ENCODE peak calls at places on chromosomes 13 and 19, in five cellular contexts. H, A, L, I and Y are unnamed samples.
A peak's percentile ranks its signal among the peaks of the same experiment; 100 is the strongest.

GRCh38 chr19:40596608-40597328 is 4.4 kb upstream of the LTBP4 start:
- DNase-seq in A (peak; percentile 45), I (no peak), H (peak; percentile 67), L (peak; percentile 93), Y (peak; percentile 76)

GRCh38 chr13:24931450-24932217 is 164.3 kb upstream of the PABPC3 start:
- DNase-seq in A (no peak), L (peak; percentile 34), H (no peak), I (no peak), Y (no peak)

GRCh38 chr13:101919541-101920306 is 467.2 kb downstream of the ITGBL1 start:
- DNase-seq in H (no peak), I (no peak), L (no peak), A (no peak), Y (peak; percentile 6)

GRCh38 chr13:50123002-50123401 is 107.8 kb downstream of the KCNRG start:
- DNase-seq in A (peak; percentile 41), H (no peak), L (peak; percentile 10), I (no peak), Y (no peak)

GRCh38 chr19:47608908-47609879 is at the start of gene BICRA:
- DNase-seq in I (no peak), L (peak; percentile 88), H (no peak), A (peak; percentile 65), Y (peak; percentile 92)

GRCh38 chr13:37139356-37139755 is 33.9 kb upstream of the CSNK1A1L start:
- DNase-seq in L (no peak), I (no peak), H (no peak), A (no peak), Y (no peak)

GRCh38 chr19:28500319-28500718 is 712.6 kb downstream of the UQCRFS1 start:
- DNase-seq in A (no peak), L (no peak), H (no peak), I (no peak), Y (no peak)

GRCh38 chr13:49606747-49607648 is 21.3 kb upstream of the ARL11 start:
- DNase-seq in L (peak; percentile 87), A (peak; percentile 77), I (peak; percentile 61), H (peak; percentile 78), Y (peak; percentile 75)

GRCh38 chr19:52722062-52723005 is 12.5 kb downstream of the ZNF611 start:
- DNase-seq in H (no peak), L (no peak), I (no peak), A (no peak), Y (no peak)

GRCh38 chr13:22880756-22881701 is 299.8 kb upstream of the SGCG start:
- DNase-seq in H (no peak), L (no peak), I (no peak), A (no peak), Y (no peak)

GRCh38 chr19:34269489-34269888 is 15.1 kb downstream of the GARRE1 start:
- DNase-seq in I (no peak), L (no peak), H (no peak), A (no peak), Y (no peak)

GRCh38 chr13:100789968-100790367 is 115.4 kb upstream of the TMTC4 start:
- DNase-seq in A (no peak), I (no peak), H (no peak), L (no peak), Y (no peak)

GRCh38 chr13:99471231-99472202 is 29.8 kb upstream of the TM9SF2 start:
- DNase-seq in I (no peak), L (no peak), H (no peak), A (no peak), Y (no peak)

GRCh38 chr19:10209305-10209704 is 14.6 kb upstream of the DNMT1 start:
- DNase-seq in A (no peak), H (no peak), I (no peak), L (no peak), Y (no peak)

GRCh38 chr19:19185853-19186728 is 5.9 kb downstream of the BORCS8 start:
- DNase-seq in I (no peak), A (peak; percentile 68), L (peak; percentile 86), H (peak; percentile 50), Y (peak; percentile 83)

GRCh38 chr13:53782400-53783030 is 753.9 kb downstream of the OLFM4 start:
- DNase-seq in A (peak; percentile 33), H (no peak), I (peak; percentile 3), L (peak; percentile 21), Y (peak; percentile 30)

GRCh38 chr13:75469087-75469486 is 12.9 kb downstream of the TBC1D4 start:
- DNase-seq in I (no peak), L (peak; percentile 62), A (no peak), H (no peak), Y (no peak)

GRCh38 chr19:48379058-48379457 is 12.3 kb downstream of the KDELR1 start:
- DNase-seq in A (no peak), I (no peak), L (no peak), H (no peak), Y (no peak)

GRCh38 chr19:38209152-38209551 is 14.9 kb downstream of the DPF1 start:
- DNase-seq in L (no peak), A (no peak), I (no peak), H (no peak), Y (no peak)
- H3K27ac ChIP-seq in L (no peak overlapping the region), A (no peak overlapping the region), I (no peak overlapping the region), H (no peak overlapping the region), Y (no peak overlapping the region)

GRCh38 chr19:4063369-4064072 is 3.2 kb downstream of the ZBTB7A start:
- DNase-seq in I (no peak), H (no peak), L (peak; percentile 41), A (no peak), Y (no peak)
- TF ChIP-seq YY1 in I (no peak), H (no peak), L (no peak), A (no peak), Y (no peak)

DNA sequence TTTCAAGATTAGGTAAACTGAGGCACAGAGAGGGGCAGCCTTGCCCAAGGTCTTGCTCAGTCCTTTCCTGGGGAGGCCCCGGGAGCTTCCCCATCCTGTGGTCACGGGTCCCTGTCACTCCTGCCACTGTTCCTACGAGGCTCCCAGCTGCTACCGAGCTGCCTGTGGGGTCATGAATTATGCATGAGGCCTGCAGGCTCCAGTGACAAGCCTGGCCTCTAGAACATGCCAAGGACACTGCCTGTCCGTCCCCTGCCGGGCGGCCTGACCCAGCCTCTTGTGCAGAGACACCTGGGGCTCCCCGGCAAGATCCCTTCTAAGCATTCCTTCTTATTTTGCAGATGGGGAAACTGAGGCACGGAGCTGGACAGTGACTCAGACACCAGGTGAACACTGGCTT is 2.7 kb downstream of the FCHO1 start:
- DNase-seq in A (no peak), H (no peak), L (no peak), I (no peak), Y (no peak)
- TF ChIP-seq ZBTB33 in A (no peak), H (no peak), L (no peak), I (no peak), Y (no peak)

DNA sequence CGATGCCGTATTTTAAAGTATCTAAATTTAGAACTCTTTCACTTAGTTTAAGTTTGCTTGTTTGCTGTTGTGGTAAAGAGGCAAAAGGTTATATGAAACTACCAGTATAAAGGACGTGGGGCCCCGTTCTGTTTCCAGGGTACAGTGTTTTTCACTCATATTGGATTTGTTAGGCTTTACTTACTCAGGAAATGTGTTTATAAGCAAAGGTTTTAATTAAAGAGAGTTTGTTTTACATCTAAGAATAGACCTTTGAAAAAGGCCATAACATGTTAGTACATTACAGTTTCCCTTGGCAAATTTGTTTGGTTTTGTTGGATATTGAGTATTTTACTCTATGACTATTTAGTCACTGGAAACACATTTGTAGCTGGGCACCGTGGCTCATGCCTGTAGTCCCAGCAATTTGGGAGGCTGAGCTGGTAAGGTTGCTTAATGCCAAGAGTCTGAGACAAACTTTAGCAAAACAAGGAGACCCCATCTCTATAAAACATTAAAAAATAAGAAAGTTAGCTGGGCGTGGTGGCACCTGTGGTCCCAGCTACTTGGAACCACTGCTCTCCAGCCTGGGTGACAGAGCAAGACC is 7.1 kb downstream of the DGKH start:
- DNase-seq in H (no peak), I (no peak), L (no peak), A (no peak), Y (no peak)
- H3K27ac ChIP-seq in H (no peak overlapping the region), I (no peak overlapping the region), L (peak overlapping the region; percentile 67), A (no peak overlapping the region), Y (no peak overlapping the region)

GRCh38 chr13:107586216-107586615 is 629.1 kb downstream of the LIG4 start:
- DNase-seq in L (no peak), H (no peak), I (no peak), A (no peak), Y (no peak)
- TF ChIP-seq YY1 in L (no peak), H (no peak), I (no peak), A (no peak), Y (no peak)

DNA sequence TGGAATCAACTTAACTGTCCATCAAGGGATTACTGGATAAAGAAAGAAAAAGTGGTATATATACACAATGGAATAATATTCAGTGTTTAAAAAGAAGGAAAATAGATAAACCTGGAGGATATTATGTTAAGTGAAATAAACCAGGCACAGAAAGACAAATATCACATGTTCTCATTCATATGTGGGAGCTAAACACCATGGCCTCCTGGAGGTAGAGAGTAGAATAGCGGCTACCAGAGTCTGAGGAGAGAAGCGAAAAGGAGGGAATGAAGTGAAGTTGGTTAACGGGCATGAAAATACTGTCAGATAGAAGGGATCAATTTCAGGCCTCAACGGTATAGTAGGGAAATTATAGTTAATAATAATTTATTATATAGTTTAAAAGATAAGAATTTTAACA is 147.5 kb upstream of the OBI1 start:
- DNase-seq in L (peak; percentile 6), H (no peak), I (no peak), A (peak; percentile 18), Y (no peak)
- TF ChIP-seq ZBTB33 in L (no peak), H (no peak), I (no peak), A (no peak), Y (no peak)

GRCh38 chr19:57350877-57351805 is at the start of gene ZNF304:
- DNase-seq in L (peak; percentile 95), A (peak; percentile 93), I (peak; percentile 73), H (peak; percentile 91), Y (peak; percentile 90)
- H3K27ac ChIP-seq in L (peak within 1 kb of the TSS; percentile 59), A (peak within 1 kb of the TSS; percentile 56), I (peak within 1 kb of the TSS; percentile 57), H (peak within 1 kb of the TSS; percentile 4), Y (peak within 1 kb of the TSS; percentile 80)